ENCODE peak calls at places on chromosomes 16 and 17, in eight cellular contexts. One of them, this sample, is unnamed.

GRCh38 chr17:45147581-45148182 is 593 bp upstream of the HEXIM1 start:
- DNase-seq in sigmoid colon: peak; percentile 93
- DNase-seq in KBM-7: peak; percentile 93
- DNase-seq in fibroblast of pulmonary artery: peak; percentile 97
- DNase-seq in PC-3: peak; percentile 94
- DNase-seq in Right ventricle myocardium inferior: peak; percentile 91
- DNase-seq in globus pallidus: peak; percentile 90
- DNase-seq in DMS153: peak; percentile 96
- DNase-seq in this sample: peak; percentile 80

GRCh38 chr17:50346313-50347086 is 574 bp downstream of the XYLT2 start:
- DNase-seq in KBM-7: peak; percentile 39
- DNase-seq in PC-3: peak; percentile 39
- DNase-seq in sigmoid colon: peak; percentile 76
- DNase-seq in DMS153: no peak
- DNase-seq in Right ventricle myocardium inferior: no peak
- DNase-seq in fibroblast of pulmonary artery: no peak
- DNase-seq in globus pallidus: no peak
- DNase-seq in this sample: no peak

GRCh38 chr17:30336369-30337171 is 2.7 kb upstream of the TMIGD1 start:
- DNase-seq in KBM-7: peak; percentile 87
- DNase-seq in PC-3: peak; percentile 68
- DNase-seq in fibroblast of pulmonary artery: peak; percentile 66
- DNase-seq in globus pallidus: no peak
- DNase-seq in DMS153: peak; percentile 69
- DNase-seq in Right ventricle myocardium inferior: no peak
- DNase-seq in sigmoid colon: no peak
- DNase-seq in this sample: no peak

GRCh38 chr16:2028146-2028545 is 1.4 kb downstream of the NHERF2 start:
- DNase-seq in sigmoid colon: no peak
- DNase-seq in Right ventricle myocardium inferior: no peak
- DNase-seq in fibroblast of pulmonary artery: no peak
- DNase-seq in KBM-7: no peak
- DNase-seq in PC-3: no peak
- DNase-seq in globus pallidus: no peak
- DNase-seq in DMS153: no peak
- DNase-seq in this sample: no peak

GRCh38 chr17:48043171-48043570 is 5.0 kb upstream of the NFE2L1 start:
- DNase-seq in Right ventricle myocardium inferior: no peak
- DNase-seq in globus pallidus: no peak
- DNase-seq in KBM-7: no peak
- DNase-seq in PC-3: peak; percentile 40
- DNase-seq in DMS153: no peak
- DNase-seq in fibroblast of pulmonary artery: no peak
- DNase-seq in sigmoid colon: no peak
- DNase-seq in this sample: no peak

GRCh38 chr17:35540589-35541404 is 3.3 kb upstream of the SLFN12L start:
- DNase-seq in globus pallidus: no peak
- DNase-seq in KBM-7: peak; percentile 58
- DNase-seq in DMS153: no peak
- DNase-seq in PC-3: peak; percentile 6
- DNase-seq in sigmoid colon: peak; percentile 69
- DNase-seq in Right ventricle myocardium inferior: peak; percentile 71
- DNase-seq in fibroblast of pulmonary artery: peak; percentile 50
- DNase-seq in this sample: no peak

GRCh38 chr16:73125860-73126259 is 77.9 kb upstream of the ZFHX3 start:
- DNase-seq in sigmoid colon: no peak
- DNase-seq in globus pallidus: no peak
- DNase-seq in fibroblast of pulmonary artery: peak; percentile 91
- DNase-seq in KBM-7: no peak
- DNase-seq in PC-3: peak; percentile 13
- DNase-seq in DMS153: no peak
- DNase-seq in Right ventricle myocardium inferior: no peak
- DNase-seq in this sample: no peak

GRCh38 chr16:11092788-11093577 is 148.6 kb downstream of the CLEC16A start:
- DNase-seq in KBM-7: no peak
- DNase-seq in Right ventricle myocardium inferior: no peak
- DNase-seq in sigmoid colon: no peak
- DNase-seq in PC-3: no peak
- DNase-seq in globus pallidus: no peak
- DNase-seq in fibroblast of pulmonary artery: no peak
- DNase-seq in DMS153: no peak
- DNase-seq in this sample: no peak

GRCh38 chr16:23695756-23696155 is 17.1 kb downstream of the PLK1 start:
- DNase-seq in sigmoid colon: no peak
- DNase-seq in Right ventricle myocardium inferior: peak; percentile 49
- DNase-seq in DMS153: no peak
- DNase-seq in globus pallidus: no peak
- DNase-seq in PC-3: no peak
- DNase-seq in fibroblast of pulmonary artery: no peak
- DNase-seq in KBM-7: no peak
- DNase-seq in this sample: no peak

GRCh38 chr17:64709481-64709880 is 47.4 kb upstream of the SMURF2 start:
- DNase-seq in globus pallidus: no peak
- DNase-seq in DMS153: no peak
- DNase-seq in Right ventricle myocardium inferior: no peak
- DNase-seq in fibroblast of pulmonary artery: no peak
- DNase-seq in PC-3: no peak
- DNase-seq in KBM-7: no peak
- DNase-seq in sigmoid colon: no peak
- DNase-seq in this sample: no peak

GRCh38 chr17:34581446-34582184 is 2.2 kb downstream of the TMEM132E start:
- DNase-seq in globus pallidus: no peak
- DNase-seq in KBM-7: no peak
- DNase-seq in Right ventricle myocardium inferior: no peak
- DNase-seq in DMS153: no peak
- DNase-seq in sigmoid colon: no peak
- DNase-seq in fibroblast of pulmonary artery: no peak
- DNase-seq in PC-3: no peak
- DNase-seq in this sample: no peak

GRCh38 chr17:71764507-71764906 is 356.3 kb upstream of the SOX9 start:
- DNase-seq in KBM-7: peak; percentile 14
- DNase-seq in sigmoid colon: no peak
- DNase-seq in Right ventricle myocardium inferior: no peak
- DNase-seq in PC-3: peak; percentile 53
- DNase-seq in DMS153: peak; percentile 19
- DNase-seq in globus pallidus: peak; percentile 18
- DNase-seq in fibroblast of pulmonary artery: peak; percentile 2
- DNase-seq in this sample: no peak

GRCh38 chr16:1288813-1289479 is 20.5 kb upstream of the UBE2I start:
- DNase-seq in fibroblast of pulmonary artery: no peak
- DNase-seq in globus pallidus: no peak
- DNase-seq in KBM-7: no peak
- DNase-seq in sigmoid colon: peak; percentile 53
- DNase-seq in PC-3: no peak
- DNase-seq in DMS153: no peak
- DNase-seq in Right ventricle myocardium inferior: no peak
- DNase-seq in this sample: no peak

GRCh38 chr16:48173877-48174276 is 18.1 kb upstream of the ABCC12 start:
- DNase-seq in globus pallidus: no peak
- DNase-seq in KBM-7: no peak
- DNase-seq in fibroblast of pulmonary artery: no peak
- DNase-seq in sigmoid colon: no peak
- DNase-seq in DMS153: no peak
- DNase-seq in PC-3: no peak
- DNase-seq in Right ventricle myocardium inferior: no peak
- DNase-seq in this sample: no peak

GRCh38 chr16:11386791-11387546 is 41.7 kb downstream of the RMI2 start:
- DNase-seq in fibroblast of pulmonary artery: peak; percentile 49
- DNase-seq in KBM-7: no peak
- DNase-seq in Right ventricle myocardium inferior: peak; percentile 75
- DNase-seq in DMS153: no peak
- DNase-seq in sigmoid colon: no peak
- DNase-seq in globus pallidus: no peak
- DNase-seq in PC-3: no peak
- DNase-seq in this sample: no peak

GRCh38 chr16:20073203-20074088 is at the start of gene GPR139:
- DNase-seq in fibroblast of pulmonary artery: no peak
- DNase-seq in DMS153: no peak
- DNase-seq in KBM-7: no peak
- DNase-seq in sigmoid colon: no peak
- DNase-seq in PC-3: no peak
- DNase-seq in Right ventricle myocardium inferior: no peak
- DNase-seq in globus pallidus: no peak
- DNase-seq in this sample: no peak

GRCh38 chr17:76038050-76038449 is 10.9 kb upstream of the EVPL start:
- DNase-seq in sigmoid colon: no peak
- DNase-seq in KBM-7: no peak
- DNase-seq in PC-3: no peak
- DNase-seq in globus pallidus: no peak
- DNase-seq in DMS153: no peak
- DNase-seq in fibroblast of pulmonary artery: no peak
- DNase-seq in Right ventricle myocardium inferior: no peak
- DNase-seq in this sample: no peak

GRCh38 chr17:72594248-72594647 is 473.4 kb downstream of the SOX9 start:
- DNase-seq in sigmoid colon: no peak
- DNase-seq in Right ventricle myocardium inferior: no peak
- DNase-seq in PC-3: no peak
- DNase-seq in fibroblast of pulmonary artery: no peak
- DNase-seq in globus pallidus: no peak
- DNase-seq in KBM-7: no peak
- DNase-seq in DMS153: no peak
- DNase-seq in this sample: no peak

GRCh38 chr17:7842380-7842949 is 8.4 kb downstream of the KDM6B start:
- DNase-seq in sigmoid colon: peak; percentile 85
- DNase-seq in globus pallidus: peak; percentile 58
- DNase-seq in Right ventricle myocardium inferior: peak; percentile 82
- DNase-seq in PC-3: peak; percentile 83
- DNase-seq in DMS153: no peak
- DNase-seq in KBM-7: no peak
- DNase-seq in fibroblast of pulmonary artery: peak; percentile 90
- DNase-seq in this sample: peak; percentile 91

GRCh38 chr17:43372273-43372911 is 26.4 kb upstream of the ARL4D start:
- DNase-seq in fibroblast of pulmonary artery: peak; percentile 44
- DNase-seq in KBM-7: peak; percentile 92
- DNase-seq in PC-3: no peak
- DNase-seq in globus pallidus: no peak
- DNase-seq in Right ventricle myocardium inferior: no peak
- DNase-seq in sigmoid colon: peak; percentile 90
- DNase-seq in DMS153: no peak
- DNase-seq in this sample: no peak

GRCh38 chr17:62732125-62732524 is 76.0 kb downstream of the MARCHF10 start:
- DNase-seq in fibroblast of pulmonary artery: no peak
- DNase-seq in sigmoid colon: no peak
- DNase-seq in globus pallidus: no peak
- DNase-seq in PC-3: no peak
- DNase-seq in Right ventricle myocardium inferior: no peak
- DNase-seq in DMS153: no peak
- DNase-seq in KBM-7: no peak
- DNase-seq in this sample: no peak

GRCh38 chr17:37662358-37662757 is 19.1 kb upstream of the DDX52 start:
- DNase-seq in fibroblast of pulmonary artery: no peak
- DNase-seq in Right ventricle myocardium inferior: no peak
- DNase-seq in DMS153: no peak
- DNase-seq in PC-3: no peak
- DNase-seq in sigmoid colon: no peak
- DNase-seq in KBM-7: no peak
- DNase-seq in globus pallidus: no peak
- DNase-seq in this sample: no peak

GRCh38 chr16:26645629-26646028 is 421.1 kb upstream of the C16orf82 start:
- DNase-seq in Right ventricle myocardium inferior: no peak
- DNase-seq in fibroblast of pulmonary artery: no peak
- DNase-seq in KBM-7: peak; percentile 20
- DNase-seq in globus pallidus: peak; percentile 40
- DNase-seq in PC-3: no peak
- DNase-seq in sigmoid colon: no peak
- DNase-seq in DMS153: no peak
- DNase-seq in this sample: no peak

GRCh38 chr16:10497132-10498088 is 83.0 kb downstream of the EMP2 start:
- DNase-seq in PC-3: no peak
- DNase-seq in KBM-7: no peak
- DNase-seq in fibroblast of pulmonary artery: no peak
- DNase-seq in globus pallidus: no peak
- DNase-seq in DMS153: no peak
- DNase-seq in Right ventricle myocardium inferior: no peak
- DNase-seq in sigmoid colon: no peak
- DNase-seq in this sample: no peak

GRCh38 chr17:77829871-77830799 is 128.4 kb upstream of the TNRC6C start:
- DNase-seq in fibroblast of pulmonary artery: peak; percentile 87
- DNase-seq in KBM-7: peak; percentile 20
- DNase-seq in PC-3: peak; percentile 53
- DNase-seq in DMS153: no peak
- DNase-seq in sigmoid colon: peak; percentile 82
- DNase-seq in globus pallidus: no peak
- DNase-seq in Right ventricle myocardium inferior: no peak
- DNase-seq in this sample: no peak

GRCh38 chr17:40866838-40867237 is at the start of gene KRT12:
- DNase-seq in fibroblast of pulmonary artery: no peak
- DNase-seq in PC-3: no peak
- DNase-seq in globus pallidus: no peak
- DNase-seq in KBM-7: no peak
- DNase-seq in Right ventricle myocardium inferior: no peak
- DNase-seq in sigmoid colon: no peak
- DNase-seq in DMS153: no peak
- DNase-seq in this sample: no peak